ENCODE peak calls at places on chromosomes 11 and 22, in ten cellular contexts. D is spleen, A is lung, G is AG04450, W is OCI-LY7, X is right atrium auricular region, K is AG04449, L is GM06990, Q is cardiac muscle cell, C is fibroblast of mammary gland. S is an unnamed sample.

GRCh38 chr11:9850224-9850895 is 186.5 kb downstream of the SWAP70 start:
- DNase-seq in D (no peak), A (no peak), G (no peak), W (no peak), X (no peak), K (peak), L (no peak), Q (no peak), C (no peak), S (no peak)

GRCh38 chr11:126384053-126384335 is 28.5 kb downstream of the ST3GAL4 start:
- DNase-seq in D (no peak), A (no peak), G (no peak), W (no peak), X (no peak), K (no peak), L (no peak), Q (no peak), C (no peak), S (no peak)

GRCh38 chr11:46105902-46106301 is 15.4 kb downstream of the PHF21A start:
- DNase-seq in D (no peak), A (no peak), G (no peak), W (no peak), X (no peak), K (no peak), L (no peak), Q (no peak), C (no peak), S (no peak)

GRCh38 chr11:11856638-11857037 is 14.9 kb downstream of the USP47 start:
- DNase-seq in D (no peak), A (no peak), G (no peak), W (no peak), X (no peak), K (no peak), L (no peak), Q (no peak), C (no peak), S (peak)

GRCh38 chr11:95086116-95086515 is 3.5 kb upstream of the ENDOD1 start:
- DNase-seq in D (no peak), A (no peak), G (no peak), W (no peak), X (no peak), K (no peak), L (no peak), Q (no peak), C (no peak), S (no peak)

GRCh38 chr11:116563028-116563712 is 209.6 kb downstream of the BUD13 start:
- DNase-seq in D (no peak), A (peak), G (no peak), W (no peak), X (no peak), K (no peak), L (no peak), Q (peak), C (peak), S (peak)

GRCh38 chr11:1197431-1197885 is 25.4 kb upstream of the MUC5B start:
- DNase-seq in D (peak), A (no peak), G (no peak), W (no peak), X (no peak), K (no peak), L (peak), Q (no peak), C (no peak), S (no peak)

GRCh38 chr11:31355817-31356216 is 13.7 kb downstream of the DCDC1 start:
- DNase-seq in D (no peak), A (no peak), G (no peak), W (no peak), X (no peak), K (no peak), L (no peak), Q (no peak), C (peak), S (no peak)

DNA sequence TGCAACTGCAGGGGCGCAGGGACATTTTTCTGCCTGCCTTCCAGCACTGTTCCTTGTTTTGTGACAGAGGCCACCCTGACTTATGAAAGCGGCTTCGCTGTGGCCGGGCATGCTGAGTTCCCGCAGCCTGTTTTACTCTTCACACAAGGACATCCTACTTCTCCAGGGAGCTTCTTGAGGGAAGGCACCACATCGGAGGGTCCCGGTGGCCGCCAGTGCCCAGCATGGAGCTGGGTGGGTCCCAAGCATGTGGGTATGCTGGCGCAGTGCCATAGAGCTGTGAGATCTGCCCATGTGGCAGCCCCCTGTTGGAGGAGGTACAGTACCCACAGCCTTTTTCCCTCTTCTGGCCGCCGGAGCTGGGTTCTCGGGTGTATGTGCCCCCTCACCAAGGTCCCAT is 136.1 kb downstream of the GRIK4 start:
- DNase-seq in D (no peak), A (no peak), G (no peak), W (no peak), X (no peak), K (no peak), L (no peak), Q (no peak), C (no peak), S (no peak)
- H3K4me3 ChIP-seq in D (no peak), A (no peak), G (no peak), W (no peak), X (no peak), K (no peak), L (no peak), Q (no peak), C (no peak), S (no peak)

DNA sequence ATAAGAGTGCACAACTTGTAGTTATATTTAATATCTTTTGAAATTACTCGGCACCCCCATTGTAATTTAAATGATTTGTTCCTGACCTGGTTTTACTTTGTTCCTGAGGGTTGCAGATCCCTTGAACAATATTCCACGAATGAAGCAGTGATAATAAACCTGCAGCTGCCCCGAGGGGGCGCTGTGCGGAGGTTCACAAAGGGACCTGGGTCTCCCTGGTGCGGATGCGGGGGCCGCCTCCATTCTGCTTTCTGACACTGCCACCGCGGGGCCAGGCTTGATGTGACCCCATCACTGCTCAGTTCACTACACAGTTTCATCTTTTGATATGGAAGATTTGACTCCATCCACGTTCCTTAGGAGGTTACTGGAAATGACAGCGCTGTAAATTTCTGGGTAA is 62.9 kb upstream of the PRODH start:
- DNase-seq in D (no peak), A (no peak), G (no peak), W (peak), X (no peak), K (no peak), L (no peak), Q (peak), C (no peak), S (no peak)
- TF ChIP-seq CTCF in D (no peak), A (no peak), G (peak), W (peak), X (no peak), K (no peak), L (peak), Q (peak), C (peak), S (peak)

GRCh38 chr11:62062223-62062861 is 61.5 kb upstream of the INCENP start:
- DNase-seq in D (peak), A (no peak), G (no peak), W (no peak), X (no peak), K (no peak), L (no peak), Q (no peak), C (no peak), S (no peak)

GRCh38 chr11:62061356-62062222 is 62.2 kb upstream of the INCENP start:
- DNase-seq in D (peak), A (no peak), G (no peak), W (no peak), X (no peak), K (no peak), L (no peak), Q (no peak), C (no peak), S (no peak)

GRCh38 chr11:62067741-62068140 is 56.1 kb upstream of the INCENP start:
- DNase-seq in D (peak), A (no peak), G (no peak), W (no peak), X (no peak), K (no peak), L (no peak), Q (no peak), C (no peak), S (no peak)

GRCh38 chr11:62068730-62069129 is 55.1 kb upstream of the INCENP start:
- DNase-seq in D (peak), A (no peak), G (no peak), W (no peak), X (no peak), K (no peak), L (no peak), Q (no peak), C (no peak), S (no peak)

DNA sequence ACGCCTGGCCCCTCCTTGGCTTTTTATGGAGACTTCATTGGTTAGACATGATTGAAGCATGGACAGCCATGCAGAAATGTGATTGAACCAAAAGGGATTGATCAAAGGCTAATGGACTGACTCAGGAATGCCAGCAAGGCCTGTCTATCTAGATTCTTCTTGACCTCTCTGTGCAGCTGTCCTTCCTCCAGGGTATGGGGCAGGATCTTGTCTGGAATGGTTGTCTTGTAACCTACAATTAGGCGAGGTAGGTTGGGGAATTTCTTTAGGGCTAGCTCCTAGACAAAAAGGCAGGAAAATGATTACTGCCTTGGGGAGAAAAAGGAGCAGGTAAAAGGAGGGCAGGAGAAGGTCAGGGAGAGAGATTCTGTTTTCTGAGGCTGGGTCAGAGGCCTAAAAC is 59.6 kb upstream of the INCENP start:
- DNase-seq in D (no peak), A (no peak), G (no peak), W (no peak), X (no peak), K (no peak), L (no peak), Q (no peak), C (no peak), S (no peak)
- H3K4me3 ChIP-seq in D (no peak), A (no peak), G (no peak), W (no peak), X (no peak), K (no peak), L (no peak), Q (no peak), C (no peak), S (no peak)

DNA sequence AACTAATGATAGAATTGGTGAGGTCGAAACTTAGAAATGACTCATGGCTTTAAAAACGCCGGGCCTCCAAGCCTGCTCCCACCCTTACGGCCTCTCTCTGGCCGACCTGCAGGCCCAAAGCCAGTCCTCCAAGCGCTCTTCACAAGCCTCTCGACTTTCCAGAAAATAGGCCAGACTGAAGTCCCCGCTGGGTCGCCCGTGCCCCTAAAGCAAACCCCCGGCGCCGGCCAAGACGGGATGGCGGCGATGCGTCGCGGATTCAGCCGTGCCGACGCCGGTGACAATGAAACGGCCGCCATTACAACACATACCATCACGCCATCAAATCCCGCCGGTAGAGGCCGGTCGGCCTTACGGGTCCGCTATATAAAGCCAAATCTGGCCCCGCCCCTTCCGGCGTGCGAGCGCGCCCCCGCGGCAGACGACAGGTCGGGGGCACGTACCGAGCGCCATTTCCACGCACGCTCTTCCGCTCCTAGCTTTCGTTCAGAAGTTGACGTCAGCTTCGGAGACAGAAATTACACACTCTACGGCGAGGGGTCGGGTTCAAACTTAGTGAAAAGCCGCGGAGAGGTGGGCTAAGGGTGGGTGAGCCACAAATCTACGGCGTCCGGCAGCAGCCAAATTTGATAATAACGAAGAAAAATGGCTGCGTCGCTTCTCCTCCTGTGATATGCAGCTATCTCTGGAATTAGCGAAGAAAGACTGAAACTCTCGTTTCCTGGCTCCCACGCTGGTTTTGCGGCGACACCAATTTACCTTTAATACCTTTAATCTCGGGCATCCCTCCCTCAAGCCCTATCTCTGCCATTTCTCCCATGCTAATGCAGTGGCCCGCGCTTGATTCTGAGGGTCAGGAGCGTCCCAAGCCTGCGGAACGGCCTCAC is at the start of gene RPL3:
- DNase-seq in D (peak), A (peak), G (peak), W (peak), X (peak), K (peak), L (peak), Q (peak), C (peak), S (peak)
- TF ChIP-seq CTCF in D (peak), A (peak), G (peak), W (peak), X (no peak), K (no peak), L (no peak), Q (no peak), C (no peak), S (no peak)

GRCh38 chr11:23959466-23959865 is 537.4 kb upstream of the LUZP2 start:
- DNase-seq in D (no peak), A (no peak), G (no peak), W (no peak), X (no peak), K (no peak), L (no peak), Q (no peak), C (no peak), S (peak)
- H3K4me3 ChIP-seq in D (no peak), A (no peak), G (no peak), W (no peak), X (no peak), K (no peak), L (no peak), Q (no peak), C (no peak), S (no peak)

S was measured in astrocyte of the spinal cord.